ENCODE peak calls at places on chromosomes 12 and 14, in six cellular contexts. K is sigmoid colon, E is progenitor cell of endocrine pancreas, S is endodermal cell, Q is stomach, A is astrocyte of the cerebellum. X is an unnamed sample.

GRCh38 chr12:12032260-12032761 is 38.4 kb upstream of the BCL2L14 start:
- DNase-seq in A (no peak), S (peak; percentile 58), K (no peak), Q (no peak), E (no peak), X (no peak)

GRCh38 chr12:122672515-122672914 is 30.6 kb downstream of the HCAR2 start:
- DNase-seq in E (no peak), A (no peak), S (peak; percentile 64), Q (no peak), K (no peak), X (no peak)

GRCh38 chr12:115403689-115404088 is 719.7 kb upstream of the TBX3 start:
- DNase-seq in K (no peak), S (no peak), Q (no peak), A (no peak), E (no peak), X (no peak)

GRCh38 chr12:1421091-1421902 is 173.1 kb downstream of the FBXL14 start:
- DNase-seq in S (no peak), E (no peak), A (no peak), Q (no peak), K (no peak), X (no peak)

GRCh38 chr12:110796952-110797351 is 49.8 kb upstream of the CCDC63 start:
- DNase-seq in S (no peak), K (no peak), E (no peak), Q (no peak), A (no peak), X (no peak)

GRCh38 chr14:91511014-91511466 is 930 bp upstream of the PPP4R3A start:
- DNase-seq in A (no peak), S (no peak), E (no peak), K (no peak), Q (no peak), X (no peak)

GRCh38 chr14:99548871-99549270 is 55.1 kb downstream of the CCDC85C start:
- DNase-seq in Q (no peak), S (no peak), K (no peak), E (no peak), A (no peak), X (no peak)

GRCh38 chr14:104924421-104925213 is at the start of gene PLD4:
- DNase-seq in A (no peak), Q (no peak), E (no peak), S (no peak), K (peak; percentile 26), X (no peak)

GRCh38 chr14:31362746-31363145 is 57.6 kb downstream of the HEATR5A start:
- DNase-seq in S (no peak), K (no peak), E (no peak), A (no peak), Q (no peak), X (no peak)

GRCh38 chr12:53505555-53506449 is 1.5 kb downstream of the NPFF start:
- DNase-seq in E (no peak), S (no peak), A (no peak), K (peak; percentile 67), Q (no peak), X (no peak)

GRCh38 chr12:73731658-73732057 is 806.0 kb upstream of the ATXN7L3B start:
- DNase-seq in Q (no peak), E (no peak), K (no peak), A (no peak), S (no peak), X (no peak)

GRCh38 chr12:78187741-78188140 is 357.0 kb downstream of the NAV3 start:
- DNase-seq in Q (no peak), K (no peak), S (no peak), E (no peak), A (no peak), X (no peak)

GRCh38 chr12:3204143-3204542 is 127.0 kb downstream of the TSPAN9 start:
- DNase-seq in K (no peak), A (no peak), Q (no peak), S (peak; percentile 68), E (no peak), X (no peak)

GRCh38 chr12:51820721-51821422 is 27.6 kb downstream of the FIGNL2 start:
- DNase-seq in K (no peak), A (no peak), Q (peak; percentile 60), S (peak; percentile 96), E (peak; percentile 47), X (peak; percentile 77)

DNA sequence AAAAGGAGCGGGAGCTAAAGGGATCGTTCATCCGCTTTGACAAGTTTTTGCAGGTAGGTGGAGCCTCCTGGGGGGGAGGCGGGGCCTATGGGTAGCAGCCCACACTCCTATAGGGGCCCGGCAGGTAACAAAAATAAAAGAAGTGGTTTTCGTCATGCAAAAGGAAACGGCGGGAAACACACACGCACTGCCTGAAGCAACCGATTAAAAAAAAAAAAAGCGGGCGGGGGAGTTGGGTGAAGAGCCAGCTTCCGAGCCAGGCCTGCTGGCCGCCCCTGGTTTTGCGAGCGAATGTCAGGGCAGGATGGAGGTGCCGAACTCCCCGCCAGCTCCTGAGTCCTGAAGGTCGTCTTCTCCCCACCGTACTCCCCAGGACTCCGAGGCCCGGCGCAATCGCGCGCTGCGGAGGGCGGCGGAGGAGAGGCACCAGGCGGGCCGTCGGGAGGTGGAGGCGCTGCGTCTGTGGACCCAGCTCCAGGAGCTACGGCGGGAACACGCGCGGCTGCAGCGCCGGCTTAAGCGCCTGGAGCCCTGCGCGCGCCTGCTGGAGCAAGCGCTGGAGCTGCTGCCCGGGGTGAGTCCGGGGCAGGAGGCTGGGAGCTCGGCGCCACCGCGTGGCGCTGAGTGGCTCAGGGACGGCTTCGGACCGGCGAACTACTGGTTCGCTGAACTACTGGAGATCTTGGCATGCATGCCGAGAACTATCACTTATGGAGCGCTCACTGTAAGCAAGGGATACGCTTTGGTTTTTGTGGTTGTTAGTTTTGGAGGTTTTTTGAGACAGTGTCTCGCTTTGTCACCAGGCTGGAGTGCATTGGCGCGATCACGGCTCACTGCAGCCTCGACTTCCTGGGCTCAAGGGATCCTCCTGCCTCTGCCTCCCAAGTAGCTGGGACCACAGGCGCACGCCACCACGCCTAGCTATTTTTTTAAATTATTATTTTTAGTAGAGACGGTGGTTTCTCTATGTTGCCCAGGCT is 3.6 kb downstream of the CFAP73 start:
- DNase-seq in K (no peak), S (peak; percentile 94), A (peak; percentile 31), E (peak; percentile 35), Q (peak; percentile 75), X (no peak)
- TF ChIP-seq CTCF in K (peak; percentile 18), S (peak; percentile 64), A (peak; percentile 52), E (peak; percentile 41), Q (no peak), X (peak; percentile 55)

GRCh38 chr14:103504991-103505565 is 17.6 kb downstream of the CKB start:
- DNase-seq in A (no peak), E (no peak), K (no peak), Q (no peak), S (peak; percentile 69), X (no peak)
- TF ChIP-seq CTCF in A (peak; percentile 32), E (peak; percentile 23), K (no peak), Q (no peak), S (peak; percentile 58), X (peak; percentile 42)

GRCh38 chr12:49365542-49365941 is 1.7 kb upstream of the SPATS2 start:
- DNase-seq in Q (no peak), A (peak; percentile 62), S (peak; percentile 19), E (no peak), K (no peak), X (no peak)

GRCh38 chr12:49366652-49367380 is 446 bp upstream of the SPATS2 start:
- DNase-seq in K (peak; percentile 91), E (peak; percentile 98), Q (peak; percentile 91), S (peak; percentile 98), A (peak; percentile 84), X (peak; percentile 99)

GRCh38 chr12:49367381-49368239 is at the start of gene SPATS2:
- DNase-seq in Q (no peak), S (peak; percentile 100), K (peak; percentile 97), E (no peak), A (no peak), X (no peak)

GRCh38 chr12:49362077-49362476 is 5.2 kb upstream of the SPATS2 start:
- DNase-seq in K (no peak), E (no peak), A (no peak), S (no peak), Q (no peak), X (no peak)

GRCh38 chr12:49364989-49365388 is 2.3 kb upstream of the SPATS2 start:
- DNase-seq in Q (no peak), K (no peak), S (no peak), E (no peak), A (no peak), X (no peak)
- TF ChIP-seq CTCF in Q (no peak), K (no peak), S (no peak), E (no peak), A (no peak), X (no peak)

GRCh38 chr12:38666425-38666824 is 239.0 kb downstream of the CPNE8 start:
- DNase-seq in S (no peak), A (no peak), K (no peak), Q (no peak), E (no peak), X (no peak)

GRCh38 chr12:38669081-38669480 is 236.3 kb downstream of the CPNE8 start:
- DNase-seq in S (no peak), A (no peak), K (no peak), E (no peak), Q (no peak), X (no peak)

GRCh38 chr12:38662851-38663250 is 242.5 kb downstream of the CPNE8 start:
- DNase-seq in S (no peak), Q (no peak), A (no peak), E (no peak), K (no peak), X (no peak)

GRCh38 chr12:38669530-38669929 is 235.9 kb downstream of the CPNE8 start:
- DNase-seq in E (no peak), A (no peak), S (no peak), K (no peak), Q (no peak), X (no peak)

GRCh38 chr12:38664661-38665269 is 240.6 kb downstream of the CPNE8 start:
- DNase-seq in Q (no peak), S (peak; percentile 73), A (no peak), K (no peak), E (no peak), X (no peak)
- TF ChIP-seq CTCF in Q (no peak), S (peak; percentile 85), A (peak; percentile 52), K (no peak), E (peak; percentile 67), X (peak; percentile 70)